ENCODE peak calls at places on chromosomes 13 and 19, in nine cellular contexts. N is fibroblast of villous mesenchyme; Z is cardiac muscle cell; O is body of pancreas; T is BE2C; E is psoas muscle; D is naive thymus-derived CD4-positive, alpha-beta T cell; P is IMR-90; X is tibial artery. U is an unnamed sample.
A peak's percentile ranks its signal among the peaks of the same experiment; 100 is the strongest.

GRCh38 chr13:52450793-52451116 is 321 bp upstream of the VPS36 start:
- DNase-seq in N (no peak), Z (no peak), O (no peak), T (no peak), E (no peak), D (no peak), P (no peak), X (no peak), U (no peak)

GRCh38 chr19:1069009-1069779 is 2.2 kb downstream of the ARHGAP45 start:
- DNase-seq in N (no peak), Z (no peak), O (no peak), T (no peak), E (peak; percentile 83), D (peak; percentile 84), P (no peak), X (peak; percentile 76), U (peak; percentile 71)

GRCh38 chr13:20588529-20589110 is 21.7 kb downstream of the IFT88 start:
- DNase-seq in N (peak; percentile 64), Z (no peak), O (no peak), T (no peak), E (no peak), D (no peak), P (no peak), X (no peak), U (no peak)

GRCh38 chr13:105410602-105411001 is 1124.9 kb downstream of the EFNB2 start:
- DNase-seq in N (peak; percentile 44), Z (peak; percentile 61), O (peak; percentile 76), T (peak; percentile 70), E (peak; percentile 74), D (no peak), P (peak; percentile 12), X (peak; percentile 40), U (peak; percentile 23)

GRCh38 chr19:16376649-16377048 is 52.0 kb downstream of the KLF2 start:
- DNase-seq in N (no peak), Z (no peak), O (no peak), T (peak; percentile 39), E (peak; percentile 57), D (peak; percentile 37), P (no peak), X (no peak), U (no peak)

GRCh38 chr13:54029226-54029625 is 1000.6 kb downstream of the OLFM4 start:
- DNase-seq in N (no peak), Z (no peak), O (no peak), T (no peak), E (no peak), D (no peak), P (no peak), X (no peak), U (no peak)

GRCh38 chr13:88754141-88754540 is 1083.0 kb downstream of the SLITRK5 start:
- DNase-seq in N (no peak), Z (no peak), O (no peak), T (no peak), E (no peak), D (no peak), P (no peak), X (no peak), U (no peak)

GRCh38 chr13:49540552-49540951 is 44.8 kb downstream of the PHF11 start:
- DNase-seq in N (peak; percentile 81), Z (peak; percentile 60), O (no peak), T (no peak), E (no peak), D (peak; percentile 25), P (peak; percentile 62), X (no peak), U (no peak)

GRCh38 chr19:2274185-2274711 is 7.7 kb downstream of the PEAK3 start:
- DNase-seq in N (no peak), Z (no peak), O (no peak), T (no peak), E (no peak), D (no peak), P (no peak), X (no peak), U (no peak)

GRCh38 chr13:51297556-51297955 is 41.9 kb upstream of the SERPINE3 start:
- DNase-seq in N (no peak), Z (no peak), O (no peak), T (no peak), E (no peak), D (no peak), P (no peak), X (no peak), U (peak; percentile 16)

GRCh38 chr13:59906413-59907027 is 257.2 kb downstream of the DIAPH3 start:
- DNase-seq in N (peak; percentile 52), Z (peak; percentile 68), O (no peak), T (peak; percentile 14), E (no peak), D (no peak), P (peak; percentile 58), X (no peak), U (peak; percentile 9)

GRCh38 chr13:57946361-57946760 is 314.8 kb downstream of the PCDH17 start:
- DNase-seq in N (no peak), Z (peak; percentile 0), O (no peak), T (no peak), E (no peak), D (no peak), P (no peak), X (no peak), U (no peak)

GRCh38 chr13:26025196-26025595 is 26.6 kb downstream of the SHISA2 start:
- DNase-seq in N (no peak), Z (no peak), O (no peak), T (no peak), E (no peak), D (no peak), P (no peak), X (no peak), U (no peak)

GRCh38 chr13:21971662-21972635 is 301.1 kb downstream of the FGF9 start:
- DNase-seq in N (peak; percentile 78), Z (peak; percentile 3), O (no peak), T (no peak), E (no peak), D (no peak), P (peak; percentile 96), X (no peak), U (no peak)

GRCh38 chr19:343941-344624 is 513 bp downstream of the MIER2 start:
- DNase-seq in N (peak; percentile 28), Z (peak; percentile 19), O (peak; percentile 28), T (peak; percentile 50), E (peak; percentile 58), D (peak; percentile 17), P (no peak), X (no peak), U (no peak)

GRCh38 chr19:30069535-30070197 is 127.6 kb downstream of the URI1 start:
- DNase-seq in N (no peak), Z (no peak), O (peak; percentile 4), T (no peak), E (peak; percentile 20), D (no peak), P (no peak), X (no peak), U (no peak)

GRCh38 chr13:41107584-41108014 is 25.0 kb downstream of the KBTBD6 start:
- DNase-seq in N (no peak), Z (no peak), O (no peak), T (peak; percentile 16), E (no peak), D (no peak), P (no peak), X (no peak), U (no peak)

GRCh38 chr13:29987340-29987739 is 136.9 kb upstream of the UBL3 start:
- DNase-seq in N (no peak), Z (no peak), O (no peak), T (no peak), E (no peak), D (no peak), P (no peak), X (no peak), U (no peak)

GRCh38 chr19:32471811-32472210 is 66.2 kb downstream of the DPY19L3 start:
- DNase-seq in N (no peak), Z (no peak), O (no peak), T (no peak), E (no peak), D (no peak), P (no peak), X (no peak), U (no peak)
- H3K4me3 ChIP-seq in N (no peak overlapping the region), Z (no peak overlapping the region), O (no peak overlapping the region), T (no peak overlapping the region), E (no peak overlapping the region), D (no peak overlapping the region), P (no peak overlapping the region), X (no peak overlapping the region), U (no peak overlapping the region)

GRCh38 chr13:39599842-39600241 is 3.2 kb downstream of the LHFPL6 start:
- DNase-seq in N (peak; percentile 76), Z (peak; percentile 54), O (no peak), T (no peak), E (no peak), D (no peak), P (peak; percentile 33), X (no peak), U (no peak)

GRCh38 chr13:39601636-39602035 is 1.4 kb downstream of the LHFPL6 start:
- DNase-seq in N (no peak), Z (no peak), O (no peak), T (no peak), E (no peak), D (no peak), P (no peak), X (no peak), U (no peak)

GRCh38 chr13:39602614-39603366 is at the start of gene LHFPL6:
- DNase-seq in N (peak; percentile 80), Z (peak; percentile 87), O (peak; percentile 65), T (peak; percentile 66), E (peak; percentile 87), D (peak; percentile 24), P (peak; percentile 77), X (peak; percentile 86), U (no peak)

GRCh38 chr13:39602277-39602613 is 748 bp downstream of the LHFPL6 start:
- DNase-seq in N (no peak), Z (no peak), O (no peak), T (no peak), E (no peak), D (no peak), P (no peak), X (no peak), U (no peak)

DNA sequence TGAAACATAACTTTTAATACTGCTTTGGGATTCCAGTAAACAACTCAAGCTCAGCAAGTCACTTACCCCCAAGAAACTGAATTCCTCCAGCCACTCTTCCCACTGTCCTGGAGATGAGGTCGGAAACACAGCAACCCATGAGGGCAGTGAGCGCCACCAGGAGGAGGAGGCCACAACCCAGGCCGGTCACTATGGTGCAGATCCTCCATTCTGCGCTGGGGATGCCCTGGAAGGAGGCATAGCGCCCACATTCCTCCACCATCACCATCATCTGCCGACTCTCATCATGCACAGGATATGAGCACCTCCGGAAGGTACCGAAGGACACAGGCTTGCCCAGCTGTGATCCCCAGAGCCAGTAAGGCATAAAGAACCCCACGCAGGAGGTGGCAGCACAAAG is 2.2 kb downstream of the LHFPL6 start:
- DNase-seq in N (no peak), Z (peak; percentile 27), O (no peak), T (no peak), E (no peak), D (no peak), P (no peak), X (peak; percentile 54), U (no peak)
- H3K4me3 ChIP-seq in N (no peak overlapping the region), Z (no peak overlapping the region), O (no peak overlapping the region), T (no peak overlapping the region), E (peak overlapping the region; percentile 85), D (no peak overlapping the region), P (peak overlapping the region; percentile 2), X (peak overlapping the region; percentile 74), U (no peak overlapping the region)

GRCh38 chr19:47447470-47448359 is 24.0 kb downstream of the SLC8A2 start:
- DNase-seq in N (peak; percentile 17), Z (peak; percentile 48), O (no peak), T (peak; percentile 99), E (peak; percentile 76), D (peak; percentile 53), P (peak; percentile 22), X (no peak), U (peak; percentile 59)
- H3K4me3 ChIP-seq in N (no peak overlapping the region), Z (peak overlapping the region; percentile 17), O (no peak overlapping the region), T (peak overlapping the region; percentile 58), E (peak overlapping the region; percentile 15), D (no peak overlapping the region), P (peak overlapping the region; percentile 30), X (peak overlapping the region; percentile 10), U (no peak overlapping the region)

GRCh38 chr13:33199282-33199850 is 86.2 kb downstream of the STARD13 start:
- DNase-seq in N (peak; percentile 66), Z (no peak), O (no peak), T (no peak), E (no peak), D (no peak), P (no peak), X (no peak), U (no peak)
- H3K4me3 ChIP-seq in N (no peak overlapping the region), Z (no peak overlapping the region), O (no peak overlapping the region), T (no peak overlapping the region), E (peak overlapping the region; percentile 4), D (no peak overlapping the region), P (no peak overlapping the region), X (peak overlapping the region; percentile 1), U (no peak overlapping the region)

U was measured in Jurkat, Clone E6-1.